ENCODE peak calls at places on chromosomes 5 and 9, in nine cellular contexts. B is psoas muscle, D is neural progenitor cell, R is thyroid gland, I is adrenal gland, C is spleen, W is tibial nerve, H is SJSA1, Z is stomach. X is an unnamed sample. For H3K27me3, the result is how much of the 10 kb centered on the place peaks cover.

GRCh38 chr9:91817493-91818225 is 132.4 kb downstream of the ROR2 start:
- DNase-seq in B (peak), D (peak), R (peak), I (peak), C (no peak), W (no peak), H (no peak), Z (no peak), X (no peak)

GRCh38 chr9:106958955-106959657 is 96.1 kb downstream of the ZNF462 start:
- DNase-seq in B (no peak), D (no peak), R (no peak), I (no peak), C (no peak), W (no peak), H (no peak), Z (no peak), X (no peak)

GRCh38 chr5:34490501-34491250 is 165.5 kb upstream of the RAI14 start:
- DNase-seq in B (no peak), D (peak), R (peak), I (no peak), C (no peak), W (no peak), H (no peak), Z (no peak), X (no peak)

GRCh38 chr5:141413540-141414069 is 818 bp downstream of the PCDHGA10 start:
- DNase-seq in B (no peak), D (no peak), R (no peak), I (no peak), C (no peak), W (no peak), H (no peak), Z (no peak), X (no peak)

GRCh38 chr5:73490088-73490487 is 8.2 kb upstream of the BTF3 start:
- DNase-seq in B (no peak), D (no peak), R (no peak), I (no peak), C (no peak), W (no peak), H (no peak), Z (no peak), X (no peak)

GRCh38 chr9:130835441-130836298 is 616 bp downstream of the ABL1 start:
- DNase-seq in B (peak), D (peak), R (peak), I (peak), C (peak), W (no peak), H (no peak), Z (peak), X (peak)

GRCh38 chr9:100427366-100428263 is 672 bp downstream of the MSANTD3 start:
- DNase-seq in B (peak), D (peak), R (peak), I (peak), C (no peak), W (peak), H (peak), Z (peak), X (peak)

GRCh38 chr5:172188893-172189692 is 1.1 kb upstream of the STK10 start:
- DNase-seq in B (no peak), D (peak), R (no peak), I (no peak), C (peak), W (no peak), H (no peak), Z (no peak), X (no peak)

GRCh38 chr5:125058185-125058826 is 311.9 kb upstream of the ZNF608 start:
- DNase-seq in B (no peak), D (peak), R (no peak), I (no peak), C (no peak), W (no peak), H (no peak), Z (no peak), X (no peak)

GRCh38 chr9:133773889-133774655 is 35.9 kb upstream of the SARDH start:
- DNase-seq in B (no peak), D (no peak), R (no peak), I (no peak), C (peak), W (no peak), H (peak), Z (no peak), X (no peak)

GRCh38 chr5:133688386-133688785 is 76.0 kb upstream of the FSTL4 start:
- DNase-seq in B (no peak), D (no peak), R (no peak), I (no peak), C (no peak), W (no peak), H (no peak), Z (no peak), X (no peak)

GRCh38 chr9:33346564-33346963 is 55.8 kb downstream of the AQP7 start:
- DNase-seq in B (no peak), D (no peak), R (no peak), I (no peak), C (no peak), W (no peak), H (no peak), Z (no peak), X (no peak)

GRCh38 chr5:10527281-10527950 is 36.5 kb upstream of the ANKRD33B start:
- DNase-seq in B (no peak), D (no peak), R (no peak), I (no peak), C (no peak), W (no peak), H (peak), Z (no peak), X (peak)

GRCh38 chr5:74434124-74434899 is 206.2 kb downstream of the ENC1 start:
- DNase-seq in B (no peak), D (peak), R (no peak), I (no peak), C (no peak), W (no peak), H (no peak), Z (no peak), X (no peak)

GRCh38 chr5:64384761-64385160 is 121.1 kb upstream of the RGS7BP start:
- DNase-seq in B (no peak), D (peak), R (no peak), I (no peak), C (no peak), W (no peak), H (no peak), Z (no peak), X (no peak)

GRCh38 chr5:1874820-1875219 is 7.9 kb downstream of the IRX4 start:
- DNase-seq in B (no peak), D (peak), R (no peak), I (no peak), C (no peak), W (no peak), H (no peak), Z (no peak), X (no peak)

GRCh38 chr5:92147792-92148191 is 764.7 kb upstream of the ARRDC3 start:
- DNase-seq in B (no peak), D (no peak), R (no peak), I (no peak), C (no peak), W (no peak), H (no peak), Z (no peak), X (no peak)

GRCh38 chr5:1881273-1881586 is 1.5 kb downstream of the IRX4 start:
- DNase-seq in B (no peak), D (peak), R (no peak), I (no peak), C (no peak), W (no peak), H (no peak), Z (no peak), X (no peak)

GRCh38 chr5:178674334-178674733 is 47.5 kb upstream of the CLK4 start:
- DNase-seq in B (no peak), D (no peak), R (no peak), I (no peak), C (no peak), W (no peak), H (no peak), Z (no peak), X (no peak)

GRCh38 chr5:149485655-149486615 is 65.3 kb downstream of the CSNK1A1 start:
- DNase-seq in B (peak), D (no peak), R (peak), I (peak), C (no peak), W (peak), H (peak), Z (peak), X (no peak)

GRCh38 chr9:34576593-34576935 is 13.0 kb downstream of the CNTFR start:
- DNase-seq in B (no peak), D (no peak), R (no peak), I (no peak), C (no peak), W (no peak), H (no peak), Z (no peak), X (no peak)

GRCh38 chr5:158640581-158640980 is 459.1 kb downstream of the EBF1 start:
- DNase-seq in B (no peak), D (no peak), R (no peak), I (no peak), C (no peak), W (no peak), H (peak), Z (no peak), X (no peak)

GRCh38 chr5:143687604-143688003 is 124.4 kb upstream of the HMHB1 start:
- DNase-seq in B (no peak), D (no peak), R (no peak), I (no peak), C (no peak), W (no peak), H (no peak), Z (no peak), X (no peak)

GRCh38 chr9:129673602-129674001 is 8.2 kb downstream of the PRRX2 start:
- DNase-seq in B (no peak), D (no peak), R (no peak), I (no peak), C (no peak), W (no peak), H (no peak), Z (no peak), X (no peak)

GRCh38 chr5:62779010-62779422 is 200.4 kb downstream of the LRRC70 start:
- DNase-seq in B (no peak), D (peak), R (peak), I (peak), C (no peak), W (peak), H (no peak), Z (no peak), X (no peak)

GRCh38 chr5:95620030-95620869 is at the start of gene GPR150:
- DNase-seq in B (peak), D (peak), R (peak), I (peak), C (peak), W (no peak), H (peak), Z (peak), X (peak)

GRCh38 chr5:56481147-56481997 is 248.2 kb upstream of the ANKRD55 start:
- DNase-seq in B (peak), D (peak), R (peak), I (peak), C (peak), W (peak), H (no peak), Z (peak), X (peak)

GRCh38 chr5:38807570-38808461 is 38.0 kb upstream of the OSMR start:
- DNase-seq in B (no peak), D (no peak), R (no peak), I (no peak), C (no peak), W (no peak), H (no peak), Z (no peak), X (no peak)

GRCh38 chr9:37032713-37033112 is 1.4 kb downstream of the PAX5 start:
- DNase-seq in B (no peak), D (no peak), R (no peak), I (no peak), C (peak), W (no peak), H (no peak), Z (no peak), X (no peak)

GRCh38 chr9:37031081-37031480 is 3.0 kb downstream of the PAX5 start:
- DNase-seq in B (no peak), D (no peak), R (no peak), I (no peak), C (no peak), W (no peak), H (no peak), Z (no peak), X (no peak)

GRCh38 chr9:37033141-37033540 is 927 bp downstream of the PAX5 start:
- DNase-seq in B (no peak), D (no peak), R (no peak), I (no peak), C (no peak), W (no peak), H (no peak), Z (no peak), X (no peak)

GRCh38 chr9:37030591-37030939 is 3.5 kb downstream of the PAX5 start:
- DNase-seq in B (no peak), D (peak), R (no peak), I (no peak), C (peak), W (no peak), H (no peak), Z (no peak), X (peak)

GRCh38 chr9:37031902-37032301 is 2.2 kb downstream of the PAX5 start:
- DNase-seq in B (no peak), D (peak), R (no peak), I (no peak), C (no peak), W (no peak), H (no peak), Z (no peak), X (no peak)
- H3K27me3 ChIP-seq in B (under half), D (half or more), R (half or more), I (half or more), C (half or more), W (half or more), H (half or more), Z (half or more), X (under half)

DNA sequence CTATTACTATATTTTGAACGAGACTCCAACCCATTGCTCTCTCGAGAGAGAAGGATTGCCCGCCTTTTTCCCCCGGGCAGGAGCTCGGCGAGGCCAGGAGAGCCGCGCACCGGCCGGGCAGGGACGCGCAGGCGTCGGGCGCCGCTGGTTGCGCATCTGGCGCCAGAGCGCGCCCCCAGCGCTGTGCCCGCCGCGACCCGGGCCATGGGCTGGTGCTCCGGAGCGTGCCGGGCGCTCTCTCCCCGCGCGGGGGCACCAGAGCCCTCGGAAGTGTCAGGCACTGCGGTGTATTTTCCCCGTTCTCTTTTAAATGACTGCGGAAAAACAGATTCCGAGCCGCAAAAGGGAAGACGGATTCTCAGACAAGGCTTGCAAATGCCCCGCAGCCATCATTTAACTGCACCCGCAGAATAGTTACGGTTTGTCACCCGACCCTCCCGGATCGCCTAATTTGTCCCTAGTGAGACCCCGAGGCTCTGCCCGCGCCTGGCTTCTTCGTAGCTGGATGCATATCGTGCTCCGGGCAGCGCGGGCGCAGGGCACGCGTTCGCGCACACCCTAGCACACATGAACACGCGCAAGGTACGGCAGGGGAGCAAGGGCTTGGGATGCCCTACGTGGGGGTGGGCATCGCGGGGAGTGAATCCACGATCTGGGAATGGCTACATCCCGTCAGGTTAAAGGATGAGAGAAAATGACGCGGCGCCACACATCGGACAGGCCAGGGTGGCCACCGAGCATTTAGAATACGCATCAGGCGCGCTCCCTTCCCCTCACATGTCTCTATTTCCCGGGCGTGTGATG is 1.1 kb upstream of the NTRK2 start:
- DNase-seq in B (peak), D (peak), R (peak), I (peak), C (peak), W (peak), H (peak), Z (no peak), X (peak)
- H3K27me3 ChIP-seq in B (under half), D (half or more), R (under half), I (under half), C (half or more), W (under half), H (half or more), Z (half or more), X (under half)

GRCh38 chr9:136960212-136960937 is 8.3 kb downstream of the LCN12 start:
- DNase-seq in B (no peak), D (no peak), R (peak), I (no peak), C (no peak), W (no peak), H (no peak), Z (no peak), X (peak)

GRCh38 chr9:136962701-136963248 is 10.7 kb downstream of the LCN12 start:
- DNase-seq in B (no peak), D (no peak), R (no peak), I (no peak), C (no peak), W (no peak), H (no peak), Z (no peak), X (no peak)

GRCh38 chr9:136962163-136962562 is 10.1 kb downstream of the LCN12 start:
- DNase-seq in B (no peak), D (no peak), R (no peak), I (no peak), C (no peak), W (no peak), H (no peak), Z (no peak), X (no peak)

GRCh38 chr9:136960938-136961275 is 8.8 kb downstream of the LCN12 start:
- DNase-seq in B (no peak), D (no peak), R (no peak), I (no peak), C (no peak), W (no peak), H (no peak), Z (no peak), X (no peak)

GRCh38 chr9:136961279-136962065 is 9.4 kb downstream of the LCN12 start:
- DNase-seq in B (no peak), D (no peak), R (no peak), I (no peak), C (no peak), W (no peak), H (no peak), Z (peak), X (no peak)
- H3K27me3 ChIP-seq in B (under half), D (under half), R (under half), I (under half), C (under half), W (under half), H (under half), Z (under half), X (under half)

GRCh38 chr9:113763429-113763828 is 112.7 kb upstream of the ZNF618 start:
- DNase-seq in B (no peak), D (no peak), R (no peak), I (no peak), C (no peak), W (no peak), H (no peak), Z (no peak), X (no peak)
- H3K27me3 ChIP-seq in B (under half), D (under half), R (under half), I (under half), C (under half), W (under half), H (under half), Z (under half), X (under half)

DNA sequence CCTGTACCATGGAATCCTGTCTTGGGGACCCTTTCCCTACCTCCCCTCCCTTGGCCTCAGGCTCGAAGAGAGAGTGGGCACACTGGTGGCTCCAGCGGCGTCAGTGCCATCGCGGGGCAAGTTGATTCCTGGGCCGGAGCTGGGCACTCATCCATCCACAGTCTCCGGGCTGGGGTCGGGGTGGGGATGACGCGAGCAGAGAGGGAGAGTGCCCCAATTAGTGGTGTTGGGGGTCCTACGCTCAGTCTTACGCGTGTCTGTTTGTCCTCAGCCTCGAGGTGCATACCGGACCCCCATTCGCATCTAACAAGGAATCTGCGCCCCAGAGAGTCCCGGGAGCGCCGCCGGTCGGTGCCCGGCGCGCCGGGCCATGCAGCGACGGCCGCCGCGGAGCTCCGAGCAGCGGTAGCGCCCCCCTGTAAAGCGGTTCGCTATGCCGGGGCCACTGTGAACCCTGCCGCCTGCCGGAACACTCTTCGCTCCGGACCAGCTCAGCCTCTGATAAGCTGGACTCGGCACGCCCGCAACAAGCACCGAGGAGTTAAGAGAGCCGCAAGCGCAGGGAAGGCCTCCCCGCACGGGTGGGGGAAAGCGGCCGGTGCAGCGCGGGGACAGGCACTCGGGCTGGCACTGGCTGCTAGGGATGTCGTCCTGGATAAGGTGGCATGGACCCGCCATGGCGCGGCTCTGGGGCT is 724 bp downstream of the NTRK2 start:
- DNase-seq in B (peak), D (peak), R (peak), I (no peak), C (peak), W (no peak), H (no peak), Z (no peak), X (no peak)
- H3K27me3 ChIP-seq in B (under half), D (half or more), R (under half), I (under half), C (half or more), W (under half), H (half or more), Z (half or more), X (under half)

GRCh38 chr5:140041099-140041491 is 2.0 kb downstream of the NRG2 start:
- DNase-seq in B (no peak), D (no peak), R (no peak), I (no peak), C (no peak), W (no peak), H (no peak), Z (no peak), X (no peak)

GRCh38 chr5:140038373-140038957 is 4.6 kb downstream of the NRG2 start:
- DNase-seq in B (no peak), D (peak), R (no peak), I (no peak), C (no peak), W (no peak), H (no peak), Z (no peak), X (no peak)

GRCh38 chr5:140039561-140039960 is 3.5 kb downstream of the NRG2 start:
- DNase-seq in B (no peak), D (no peak), R (no peak), I (peak), C (no peak), W (no peak), H (no peak), Z (no peak), X (no peak)

GRCh38 chr5:140041492-140042421 is 1.3 kb downstream of the NRG2 start:
- DNase-seq in B (peak), D (peak), R (peak), I (peak), C (peak), W (peak), H (no peak), Z (peak), X (no peak)

GRCh38 chr5:140040358-140040757 is 2.7 kb downstream of the NRG2 start:
- DNase-seq in B (no peak), D (no peak), R (no peak), I (no peak), C (no peak), W (no peak), H (no peak), Z (no peak), X (no peak)
- H3K27me3 ChIP-seq in B (under half), D (half or more), R (under half), I (under half), C (under half), W (under half), H (half or more), Z (under half), X (under half)

GRCh38 chr5:59102437-59102836 is 519.6 kb downstream of the RAB3C start:
- DNase-seq in B (no peak), D (no peak), R (no peak), I (no peak), C (no peak), W (no peak), H (no peak), Z (no peak), X (no peak)
- H3K27me3 ChIP-seq in B (under half), D (under half), R (under half), I (under half), C (under half), W (under half), H (under half), Z (under half), X (under half)

DNA sequence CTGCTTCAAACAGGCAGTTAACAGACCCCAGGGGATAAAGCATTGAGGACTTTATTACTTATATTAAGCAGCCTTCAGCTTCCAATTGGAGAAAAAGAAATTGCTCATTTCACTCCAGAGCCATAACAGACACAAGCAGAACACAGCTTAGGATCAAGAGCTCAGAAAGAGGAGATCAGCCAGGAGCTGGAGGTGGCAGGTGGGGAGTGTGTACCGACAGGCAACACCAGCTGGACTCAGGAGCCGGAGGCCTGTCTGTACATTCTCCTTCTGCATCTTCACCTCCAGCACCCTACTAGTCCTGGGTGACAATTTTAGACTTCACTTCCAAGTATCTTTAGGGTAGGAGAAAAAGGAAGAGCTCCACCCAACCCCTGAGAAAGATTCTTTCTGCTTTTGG is 35.8 kb downstream of the NRG2 start:
- DNase-seq in B (no peak), D (no peak), R (no peak), I (no peak), C (no peak), W (no peak), H (no peak), Z (no peak), X (no peak)
- H3K27me3 ChIP-seq in B (under half), D (half or more), R (under half), I (under half), C (under half), W (under half), H (under half), Z (under half), X (under half)

X was measured in Peyer's patch.